ENCODE peak calls at places on chromosomes 6 and 20, in seven cellular contexts. One of them, this sample, is unnamed.

GRCh38 chr6:10595731-10596664 is 74.8 kb downstream of the GCNT2 start:
- DNase-seq in PC-3: peak
- DNase-seq in SK-N-SH: no peak
- DNase-seq in GM23338: peak
- DNase-seq in neural progenitor cell: no peak
- DNase-seq in MM.1S: peak
- DNase-seq in hepatocyte: no peak
- DNase-seq in this sample: no peak

GRCh38 chr20:62496525-62497218 is 20.9 kb upstream of the GATA5 start:
- DNase-seq in PC-3: peak
- DNase-seq in SK-N-SH: peak
- DNase-seq in GM23338: peak
- DNase-seq in neural progenitor cell: peak
- DNase-seq in MM.1S: no peak
- DNase-seq in hepatocyte: no peak
- DNase-seq in this sample: peak

GRCh38 chr6:155315516-155315871 is 1.2 kb upstream of the TFB1M start:
- DNase-seq in PC-3: no peak
- DNase-seq in SK-N-SH: no peak
- DNase-seq in GM23338: no peak
- DNase-seq in neural progenitor cell: no peak
- DNase-seq in MM.1S: no peak
- DNase-seq in hepatocyte: no peak
- DNase-seq in this sample: peak

GRCh38 chr6:87407531-87407895 is 259 bp upstream of the CFAP206 start:
- DNase-seq in PC-3: peak
- DNase-seq in SK-N-SH: no peak
- DNase-seq in GM23338: peak
- DNase-seq in neural progenitor cell: no peak
- DNase-seq in MM.1S: peak
- DNase-seq in hepatocyte: peak
- DNase-seq in this sample: peak

GRCh38 chr20:54649511-54649962 is 174.1 kb downstream of the DOK5 start:
- DNase-seq in PC-3: peak
- DNase-seq in SK-N-SH: peak
- DNase-seq in GM23338: peak
- DNase-seq in neural progenitor cell: peak
- DNase-seq in MM.1S: peak
- DNase-seq in hepatocyte: peak
- DNase-seq in this sample: peak

GRCh38 chr6:154928325-154928922 is 66.7 kb upstream of the TIAM2 start:
- DNase-seq in PC-3: peak
- DNase-seq in SK-N-SH: peak
- DNase-seq in GM23338: peak
- DNase-seq in neural progenitor cell: peak
- DNase-seq in MM.1S: peak
- DNase-seq in hepatocyte: peak
- DNase-seq in this sample: peak

GRCh38 chr6:75932067-75932466 is 140.4 kb downstream of the IMPG1 start:
- DNase-seq in PC-3: peak
- DNase-seq in SK-N-SH: peak
- DNase-seq in GM23338: peak
- DNase-seq in neural progenitor cell: peak
- DNase-seq in MM.1S: no peak
- DNase-seq in hepatocyte: peak
- DNase-seq in this sample: peak

GRCh38 chr20:36145877-36146707 is 8.4 kb upstream of the EPB41L1 start:
- DNase-seq in PC-3: no peak
- DNase-seq in SK-N-SH: no peak
- DNase-seq in GM23338: no peak
- DNase-seq in neural progenitor cell: no peak
- DNase-seq in MM.1S: peak
- DNase-seq in hepatocyte: no peak
- DNase-seq in this sample: peak

GRCh38 chr6:163958646-163959045 is 544.1 kb downstream of the QKI start:
- DNase-seq in PC-3: peak
- DNase-seq in SK-N-SH: no peak
- DNase-seq in GM23338: peak
- DNase-seq in neural progenitor cell: no peak
- DNase-seq in MM.1S: no peak
- DNase-seq in hepatocyte: no peak
- DNase-seq in this sample: no peak

GRCh38 chr6:10510592-10511367 is 10.4 kb upstream of the GCNT2 start:
- DNase-seq in PC-3: peak
- DNase-seq in SK-N-SH: peak
- DNase-seq in GM23338: peak
- DNase-seq in neural progenitor cell: peak
- DNase-seq in MM.1S: peak
- DNase-seq in hepatocyte: peak
- DNase-seq in this sample: peak

GRCh38 chr20:10111144-10111771 is 76.5 kb downstream of the ANKEF1 start:
- DNase-seq in PC-3: peak
- DNase-seq in SK-N-SH: no peak
- DNase-seq in GM23338: no peak
- DNase-seq in neural progenitor cell: no peak
- DNase-seq in MM.1S: peak
- DNase-seq in hepatocyte: peak
- DNase-seq in this sample: no peak

GRCh38 chr20:23397961-23398360 is 23.3 kb downstream of the NAPB start:
- DNase-seq in PC-3: no peak
- DNase-seq in SK-N-SH: no peak
- DNase-seq in GM23338: no peak
- DNase-seq in neural progenitor cell: no peak
- DNase-seq in MM.1S: no peak
- DNase-seq in hepatocyte: no peak
- DNase-seq in this sample: no peak

GRCh38 chr6:38239719-38240451 is 399.8 kb downstream of the BTBD9 start:
- DNase-seq in PC-3: peak
- DNase-seq in SK-N-SH: no peak
- DNase-seq in GM23338: no peak
- DNase-seq in neural progenitor cell: no peak
- DNase-seq in MM.1S: no peak
- DNase-seq in hepatocyte: no peak
- DNase-seq in this sample: no peak

GRCh38 chr20:62368629-62369507 is 1.8 kb upstream of the LAMA5 start:
- DNase-seq in PC-3: peak
- DNase-seq in SK-N-SH: peak
- DNase-seq in GM23338: peak
- DNase-seq in neural progenitor cell: peak
- DNase-seq in MM.1S: no peak
- DNase-seq in hepatocyte: peak
- DNase-seq in this sample: no peak

GRCh38 chr6:32186496-32186840 is 2.4 kb upstream of the AGER start:
- DNase-seq in PC-3: no peak
- DNase-seq in SK-N-SH: no peak
- DNase-seq in GM23338: no peak
- DNase-seq in neural progenitor cell: no peak
- DNase-seq in MM.1S: no peak
- DNase-seq in hepatocyte: no peak
- DNase-seq in this sample: no peak

GRCh38 chr6:31906122-31906521 is 4.2 kb upstream of the ZBTB12 start:
- DNase-seq in PC-3: no peak
- DNase-seq in SK-N-SH: no peak
- DNase-seq in GM23338: peak
- DNase-seq in neural progenitor cell: peak
- DNase-seq in MM.1S: no peak
- DNase-seq in hepatocyte: no peak
- DNase-seq in this sample: no peak

GRCh38 chr6:158853872-158854213 is 34.7 kb upstream of the EZR start:
- DNase-seq in PC-3: no peak
- DNase-seq in SK-N-SH: no peak
- DNase-seq in GM23338: peak
- DNase-seq in neural progenitor cell: no peak
- DNase-seq in MM.1S: no peak
- DNase-seq in hepatocyte: no peak
- DNase-seq in this sample: no peak

GRCh38 chr6:4907602-4908001 is 96.2 kb downstream of the RPP40 start:
- DNase-seq in PC-3: no peak
- DNase-seq in SK-N-SH: no peak
- DNase-seq in GM23338: no peak
- DNase-seq in neural progenitor cell: no peak
- DNase-seq in MM.1S: peak
- DNase-seq in hepatocyte: no peak
- DNase-seq in this sample: no peak

GRCh38 chr20:18632196-18632789 is 44.4 kb downstream of the DTD1 start:
- DNase-seq in PC-3: peak
- DNase-seq in SK-N-SH: peak
- DNase-seq in GM23338: peak
- DNase-seq in neural progenitor cell: peak
- DNase-seq in MM.1S: peak
- DNase-seq in hepatocyte: peak
- DNase-seq in this sample: peak

GRCh38 chr20:58693226-58694006 is 816 bp downstream of the NPEPL1 start:
- DNase-seq in PC-3: peak
- DNase-seq in SK-N-SH: no peak
- DNase-seq in GM23338: peak
- DNase-seq in neural progenitor cell: peak
- DNase-seq in MM.1S: no peak
- DNase-seq in hepatocyte: no peak
- DNase-seq in this sample: no peak

GRCh38 chr6:131931063-131931745 is 20.0 kb downstream of the CCN2 start:
- DNase-seq in PC-3: no peak
- DNase-seq in SK-N-SH: no peak
- DNase-seq in GM23338: no peak
- DNase-seq in neural progenitor cell: no peak
- DNase-seq in MM.1S: peak
- DNase-seq in hepatocyte: no peak
- DNase-seq in this sample: no peak

GRCh38 chr6:25954756-25955155 is 7.8 kb upstream of the TRIM38 start:
- DNase-seq in PC-3: peak
- DNase-seq in SK-N-SH: no peak
- DNase-seq in GM23338: no peak
- DNase-seq in neural progenitor cell: no peak
- DNase-seq in MM.1S: no peak
- DNase-seq in hepatocyte: no peak
- DNase-seq in this sample: no peak

GRCh38 chr6:148723484-148723883 is 23.3 kb upstream of the UST start:
- DNase-seq in PC-3: peak
- DNase-seq in SK-N-SH: no peak
- DNase-seq in GM23338: no peak
- DNase-seq in neural progenitor cell: no peak
- DNase-seq in MM.1S: no peak
- DNase-seq in hepatocyte: no peak
- DNase-seq in this sample: no peak

GRCh38 chr20:2690213-2690612 is 2.4 kb upstream of the EBF4 start:
- DNase-seq in PC-3: no peak
- DNase-seq in SK-N-SH: no peak
- DNase-seq in GM23338: no peak
- DNase-seq in neural progenitor cell: no peak
- DNase-seq in MM.1S: no peak
- DNase-seq in hepatocyte: no peak
- DNase-seq in this sample: no peak

GRCh38 chr20:2688041-2688591 is 4.5 kb upstream of the EBF4 start:
- DNase-seq in PC-3: peak
- DNase-seq in SK-N-SH: peak
- DNase-seq in GM23338: peak
- DNase-seq in neural progenitor cell: peak
- DNase-seq in MM.1S: peak
- DNase-seq in hepatocyte: peak
- DNase-seq in this sample: peak

GRCh38 chr20:2690718-2691117 is 1.9 kb upstream of the EBF4 start:
- DNase-seq in PC-3: no peak
- DNase-seq in SK-N-SH: no peak
- DNase-seq in GM23338: no peak
- DNase-seq in neural progenitor cell: no peak
- DNase-seq in MM.1S: no peak
- DNase-seq in hepatocyte: no peak
- DNase-seq in this sample: no peak

GRCh38 chr20:2691127-2691526 is 1.5 kb upstream of the EBF4 start:
- DNase-seq in PC-3: no peak
- DNase-seq in SK-N-SH: no peak
- DNase-seq in GM23338: no peak
- DNase-seq in neural progenitor cell: no peak
- DNase-seq in MM.1S: no peak
- DNase-seq in hepatocyte: no peak
- DNase-seq in this sample: no peak

GRCh38 chr20:2687514-2687913 is 5.1 kb upstream of the EBF4 start:
- DNase-seq in PC-3: no peak
- DNase-seq in SK-N-SH: no peak
- DNase-seq in GM23338: no peak
- DNase-seq in neural progenitor cell: no peak
- DNase-seq in MM.1S: no peak
- DNase-seq in hepatocyte: no peak
- DNase-seq in this sample: no peak
- H3K4me3 ChIP-seq in PC-3: no peak
- H3K4me3 ChIP-seq in SK-N-SH: no peak
- H3K4me3 ChIP-seq in GM23338: peak
- H3K4me3 ChIP-seq in neural progenitor cell: no peak
- H3K4me3 ChIP-seq in MM.1S: peak
- H3K4me3 ChIP-seq in hepatocyte: no peak
- H3K4me3 ChIP-seq in this sample: no peak

DNA sequence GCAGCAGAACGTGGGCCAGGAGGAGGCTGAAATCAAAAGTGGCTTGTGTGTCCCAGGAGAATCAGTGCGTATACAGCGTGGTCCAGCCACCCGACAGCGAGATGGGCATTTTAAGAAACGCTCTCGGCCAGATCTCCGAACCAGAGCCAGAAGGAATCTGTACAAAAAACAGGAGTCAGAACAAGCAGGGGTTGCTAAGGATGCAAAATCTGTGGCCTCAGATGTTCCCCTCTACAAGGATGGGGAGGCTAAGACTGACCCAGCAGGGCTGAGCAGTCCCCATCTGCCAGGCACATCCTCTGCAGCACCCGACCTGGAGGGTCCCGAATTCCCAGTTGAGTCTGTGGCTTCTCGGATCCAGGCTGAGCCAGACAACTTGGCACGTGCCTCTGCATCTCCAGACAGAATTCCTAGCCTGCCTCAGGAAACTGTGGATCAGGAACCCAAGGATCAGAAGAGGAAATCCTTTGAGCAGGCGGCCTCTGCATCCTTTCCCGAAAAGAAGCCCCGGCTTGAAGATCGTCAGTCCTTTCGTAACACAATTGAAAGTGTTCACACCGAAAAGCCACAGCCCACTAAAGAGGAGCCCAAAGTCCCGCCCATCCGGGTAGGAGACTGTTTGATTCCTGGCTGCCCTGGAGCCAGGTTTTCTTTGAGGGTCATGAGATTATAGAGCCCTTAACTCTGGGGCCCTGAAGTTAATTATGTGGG is 75.3 kb downstream of the ASXL1 start:
- DNase-seq in PC-3: no peak
- DNase-seq in SK-N-SH: peak
- DNase-seq in GM23338: no peak
- DNase-seq in neural progenitor cell: no peak
- DNase-seq in MM.1S: no peak
- DNase-seq in hepatocyte: peak
- DNase-seq in this sample: no peak
- TF ChIP-seq EZH2phosphoT487 in PC-3: no peak
- TF ChIP-seq EZH2phosphoT487 in SK-N-SH: no peak
- TF ChIP-seq EZH2phosphoT487 in GM23338: no peak
- TF ChIP-seq EZH2phosphoT487 in neural progenitor cell: no peak
- TF ChIP-seq EZH2phosphoT487 in MM.1S: no peak
- TF ChIP-seq EZH2phosphoT487 in hepatocyte: no peak
- TF ChIP-seq EZH2phosphoT487 in this sample: no peak

GRCh38 chr6:83511901-83512681 is at the start of gene PRSS35:
- DNase-seq in PC-3: peak
- DNase-seq in SK-N-SH: peak
- DNase-seq in GM23338: peak
- DNase-seq in neural progenitor cell: peak
- DNase-seq in MM.1S: peak
- DNase-seq in hepatocyte: peak
- DNase-seq in this sample: no peak
- H3K4me3 ChIP-seq in PC-3: peak
- H3K4me3 ChIP-seq in SK-N-SH: peak
- H3K4me3 ChIP-seq in GM23338: peak
- H3K4me3 ChIP-seq in neural progenitor cell: peak
- H3K4me3 ChIP-seq in MM.1S: peak
- H3K4me3 ChIP-seq in hepatocyte: peak
- H3K4me3 ChIP-seq in this sample: no peak

GRCh38 chr6:137363805-137364138 is 130.4 kb downstream of the OLIG3 start:
- DNase-seq in PC-3: no peak
- DNase-seq in SK-N-SH: no peak
- DNase-seq in GM23338: no peak
- DNase-seq in neural progenitor cell: no peak
- DNase-seq in MM.1S: peak
- DNase-seq in hepatocyte: no peak
- DNase-seq in this sample: peak
- TF ChIP-seq EZH2phosphoT487 in PC-3: no peak
- TF ChIP-seq EZH2phosphoT487 in SK-N-SH: no peak
- TF ChIP-seq EZH2phosphoT487 in GM23338: no peak
- TF ChIP-seq EZH2phosphoT487 in neural progenitor cell: no peak
- TF ChIP-seq EZH2phosphoT487 in MM.1S: no peak
- TF ChIP-seq EZH2phosphoT487 in hepatocyte: no peak
- TF ChIP-seq EZH2phosphoT487 in this sample: no peak